ENCODE peak calls at places on chromosomes 2 and 18, in six cellular contexts. One of them, this sample, is unnamed.
A peak's percentile ranks its signal among the peaks of the same experiment; 100 is the strongest.

GRCh38 chr18:37409870-37410269 is 155.7 kb downstream of the CELF4 start:
- DNase-seq in stimulated activated CD8-positive, alpha-beta memory T cell treated with anti-CD3 and anti-CD28 coated beads, Interleukin-15, amount 100 ng/mL, for 24 hours: no peak
- DNase-seq in hypothalamus: no peak
- DNase-seq in DMS153: no peak
- DNase-seq in H54: no peak
- DNase-seq in NCI-H748 treated with DMSO at 0.1 percent for 48 hours: peak; percentile 21
- DNase-seq in this sample: no peak

GRCh38 chr2:55430536-55430935 is 10.9 kb upstream of the CCDC88A start:
- DNase-seq in stimulated activated CD8-positive, alpha-beta memory T cell treated with anti-CD3 and anti-CD28 coated beads, Interleukin-15, amount 100 ng/mL, for 24 hours: no peak
- DNase-seq in hypothalamus: no peak
- DNase-seq in DMS153: no peak
- DNase-seq in H54: no peak
- DNase-seq in NCI-H748 treated with DMSO at 0.1 percent for 48 hours: no peak
- DNase-seq in this sample: no peak

GRCh38 chr2:167013227-167013626 is 124.9 kb downstream of the XIRP2 start:
- DNase-seq in stimulated activated CD8-positive, alpha-beta memory T cell treated with anti-CD3 and anti-CD28 coated beads, Interleukin-15, amount 100 ng/mL, for 24 hours: no peak
- DNase-seq in hypothalamus: no peak
- DNase-seq in DMS153: no peak
- DNase-seq in H54: no peak
- DNase-seq in NCI-H748 treated with DMSO at 0.1 percent for 48 hours: no peak
- DNase-seq in this sample: no peak

GRCh38 chr2:238845583-238846480 is 2.1 kb upstream of the TWIST2 start:
- DNase-seq in stimulated activated CD8-positive, alpha-beta memory T cell treated with anti-CD3 and anti-CD28 coated beads, Interleukin-15, amount 100 ng/mL, for 24 hours: no peak
- DNase-seq in hypothalamus: no peak
- DNase-seq in DMS153: no peak
- DNase-seq in H54: no peak
- DNase-seq in NCI-H748 treated with DMSO at 0.1 percent for 48 hours: no peak
- DNase-seq in this sample: no peak

GRCh38 chr2:72722492-72723090 is 103.2 kb downstream of the EXOC6B start:
- DNase-seq in stimulated activated CD8-positive, alpha-beta memory T cell treated with anti-CD3 and anti-CD28 coated beads, Interleukin-15, amount 100 ng/mL, for 24 hours: no peak
- DNase-seq in hypothalamus: no peak
- DNase-seq in DMS153: no peak
- DNase-seq in H54: no peak
- DNase-seq in NCI-H748 treated with DMSO at 0.1 percent for 48 hours: no peak
- DNase-seq in this sample: no peak

GRCh38 chr2:186755066-186755465 is 61.2 kb downstream of the FAM171B start:
- DNase-seq in stimulated activated CD8-positive, alpha-beta memory T cell treated with anti-CD3 and anti-CD28 coated beads, Interleukin-15, amount 100 ng/mL, for 24 hours: no peak
- DNase-seq in hypothalamus: no peak
- DNase-seq in DMS153: no peak
- DNase-seq in H54: no peak
- DNase-seq in NCI-H748 treated with DMSO at 0.1 percent for 48 hours: no peak
- DNase-seq in this sample: no peak

GRCh38 chr2:10161961-10162441 is 39.5 kb downstream of the RRM2 start:
- DNase-seq in stimulated activated CD8-positive, alpha-beta memory T cell treated with anti-CD3 and anti-CD28 coated beads, Interleukin-15, amount 100 ng/mL, for 24 hours: no peak
- DNase-seq in hypothalamus: no peak
- DNase-seq in DMS153: peak; percentile 73
- DNase-seq in H54: no peak
- DNase-seq in NCI-H748 treated with DMSO at 0.1 percent for 48 hours: no peak
- DNase-seq in this sample: no peak

GRCh38 chr2:223260681-223261080 is 208.7 kb downstream of the KCNE4 start:
- DNase-seq in stimulated activated CD8-positive, alpha-beta memory T cell treated with anti-CD3 and anti-CD28 coated beads, Interleukin-15, amount 100 ng/mL, for 24 hours: no peak
- DNase-seq in hypothalamus: no peak
- DNase-seq in DMS153: no peak
- DNase-seq in H54: no peak
- DNase-seq in NCI-H748 treated with DMSO at 0.1 percent for 48 hours: no peak
- DNase-seq in this sample: no peak

GRCh38 chr2:449246-450067 is 161.6 kb upstream of the ALKAL2 start:
- DNase-seq in stimulated activated CD8-positive, alpha-beta memory T cell treated with anti-CD3 and anti-CD28 coated beads, Interleukin-15, amount 100 ng/mL, for 24 hours: no peak
- DNase-seq in hypothalamus: no peak
- DNase-seq in DMS153: no peak
- DNase-seq in H54: no peak
- DNase-seq in NCI-H748 treated with DMSO at 0.1 percent for 48 hours: no peak
- DNase-seq in this sample: no peak

GRCh38 chr2:56184500-56184996 is 758 bp downstream of the CCDC85A start:
- DNase-seq in stimulated activated CD8-positive, alpha-beta memory T cell treated with anti-CD3 and anti-CD28 coated beads, Interleukin-15, amount 100 ng/mL, for 24 hours: no peak
- DNase-seq in hypothalamus: peak; percentile 15
- DNase-seq in DMS153: peak; percentile 3
- DNase-seq in H54: peak; percentile 20
- DNase-seq in NCI-H748 treated with DMSO at 0.1 percent for 48 hours: peak; percentile 2
- DNase-seq in this sample: no peak

GRCh38 chr18:13364721-13365205 is 146.2 kb downstream of the LDLRAD4 start:
- DNase-seq in stimulated activated CD8-positive, alpha-beta memory T cell treated with anti-CD3 and anti-CD28 coated beads, Interleukin-15, amount 100 ng/mL, for 24 hours: no peak
- DNase-seq in hypothalamus: no peak
- DNase-seq in DMS153: no peak
- DNase-seq in H54: no peak
- DNase-seq in NCI-H748 treated with DMSO at 0.1 percent for 48 hours: no peak
- DNase-seq in this sample: no peak

GRCh38 chr2:217997510-217997909 is 5.3 kb downstream of the TNS1 start:
- DNase-seq in stimulated activated CD8-positive, alpha-beta memory T cell treated with anti-CD3 and anti-CD28 coated beads, Interleukin-15, amount 100 ng/mL, for 24 hours: no peak
- DNase-seq in hypothalamus: no peak
- DNase-seq in DMS153: no peak
- DNase-seq in H54: no peak
- DNase-seq in NCI-H748 treated with DMSO at 0.1 percent for 48 hours: no peak
- DNase-seq in this sample: no peak

GRCh38 chr2:151043484-151043883 is 218.2 kb downstream of the RBM43 start:
- DNase-seq in stimulated activated CD8-positive, alpha-beta memory T cell treated with anti-CD3 and anti-CD28 coated beads, Interleukin-15, amount 100 ng/mL, for 24 hours: no peak
- DNase-seq in hypothalamus: no peak
- DNase-seq in DMS153: no peak
- DNase-seq in H54: peak; percentile 22
- DNase-seq in NCI-H748 treated with DMSO at 0.1 percent for 48 hours: no peak
- DNase-seq in this sample: no peak

GRCh38 chr2:75102011-75102410 is 97.3 kb downstream of the TACR1 start:
- DNase-seq in stimulated activated CD8-positive, alpha-beta memory T cell treated with anti-CD3 and anti-CD28 coated beads, Interleukin-15, amount 100 ng/mL, for 24 hours: no peak
- DNase-seq in hypothalamus: no peak
- DNase-seq in DMS153: no peak
- DNase-seq in H54: no peak
- DNase-seq in NCI-H748 treated with DMSO at 0.1 percent for 48 hours: no peak
- DNase-seq in this sample: no peak

GRCh38 chr2:73984922-73985317 is 210 bp downstream of the TET3 start:
- DNase-seq in stimulated activated CD8-positive, alpha-beta memory T cell treated with anti-CD3 and anti-CD28 coated beads, Interleukin-15, amount 100 ng/mL, for 24 hours: no peak
- DNase-seq in hypothalamus: peak; percentile 42
- DNase-seq in DMS153: no peak
- DNase-seq in H54: no peak
- DNase-seq in NCI-H748 treated with DMSO at 0.1 percent for 48 hours: no peak
- DNase-seq in this sample: no peak

GRCh38 chr18:28637897-28638296 is 461.0 kb upstream of the CDH2 start:
- DNase-seq in stimulated activated CD8-positive, alpha-beta memory T cell treated with anti-CD3 and anti-CD28 coated beads, Interleukin-15, amount 100 ng/mL, for 24 hours: no peak
- DNase-seq in hypothalamus: no peak
- DNase-seq in DMS153: no peak
- DNase-seq in H54: no peak
- DNase-seq in NCI-H748 treated with DMSO at 0.1 percent for 48 hours: peak; percentile 22
- DNase-seq in this sample: no peak

GRCh38 chr2:3242747-3243369 is 134.8 kb downstream of the EIPR1 start:
- DNase-seq in stimulated activated CD8-positive, alpha-beta memory T cell treated with anti-CD3 and anti-CD28 coated beads, Interleukin-15, amount 100 ng/mL, for 24 hours: no peak
- DNase-seq in hypothalamus: no peak
- DNase-seq in DMS153: no peak
- DNase-seq in H54: no peak
- DNase-seq in NCI-H748 treated with DMSO at 0.1 percent for 48 hours: no peak
- DNase-seq in this sample: peak; percentile 14

GRCh38 chr18:61261870-61262269 is 71.4 kb upstream of the CDH20 start:
- DNase-seq in stimulated activated CD8-positive, alpha-beta memory T cell treated with anti-CD3 and anti-CD28 coated beads, Interleukin-15, amount 100 ng/mL, for 24 hours: no peak
- DNase-seq in hypothalamus: no peak
- DNase-seq in DMS153: no peak
- DNase-seq in H54: no peak
- DNase-seq in NCI-H748 treated with DMSO at 0.1 percent for 48 hours: no peak
- DNase-seq in this sample: no peak

GRCh38 chr2:217666338-217666737 is 336.5 kb downstream of the TNS1 start:
- DNase-seq in stimulated activated CD8-positive, alpha-beta memory T cell treated with anti-CD3 and anti-CD28 coated beads, Interleukin-15, amount 100 ng/mL, for 24 hours: no peak
- DNase-seq in hypothalamus: no peak
- DNase-seq in DMS153: no peak
- DNase-seq in H54: no peak
- DNase-seq in NCI-H748 treated with DMSO at 0.1 percent for 48 hours: no peak
- DNase-seq in this sample: no peak

GRCh38 chr2:12465631-12466135 is 251.1 kb upstream of the TRIB2 start:
- DNase-seq in stimulated activated CD8-positive, alpha-beta memory T cell treated with anti-CD3 and anti-CD28 coated beads, Interleukin-15, amount 100 ng/mL, for 24 hours: no peak
- DNase-seq in hypothalamus: no peak
- DNase-seq in DMS153: no peak
- DNase-seq in H54: no peak
- DNase-seq in NCI-H748 treated with DMSO at 0.1 percent for 48 hours: no peak
- DNase-seq in this sample: no peak

GRCh38 chr18:48172226-48173006 is 236.8 kb downstream of the ZBTB7C start:
- DNase-seq in stimulated activated CD8-positive, alpha-beta memory T cell treated with anti-CD3 and anti-CD28 coated beads, Interleukin-15, amount 100 ng/mL, for 24 hours: no peak
- DNase-seq in hypothalamus: no peak
- DNase-seq in DMS153: no peak
- DNase-seq in H54: no peak
- DNase-seq in NCI-H748 treated with DMSO at 0.1 percent for 48 hours: no peak
- DNase-seq in this sample: no peak